ENCODE peak calls at places on chromosome 20, in nine cellular contexts. One of them, this sample, is unnamed.

GRCh38 chr20:62303327-62304226 is 780 bp downstream of the ADRM1 start:
- DNase-seq in BJ: no peak
- DNase-seq in psoas muscle: no peak
- DNase-seq in uterus: no peak
- DNase-seq in AG10803: peak; percentile 15
- DNase-seq in AG04450: no peak
- DNase-seq in thoracic aorta: no peak
- DNase-seq in A549: peak; percentile 69
- DNase-seq in kidney epithelial cell: no peak
- DNase-seq in this sample: no peak

GRCh38 chr20:50274570-50275430 is 84.2 kb downstream of the CEBPB start:
- DNase-seq in AG10803: no peak
- DNase-seq in AG04450: no peak
- DNase-seq in A549: no peak
- DNase-seq in kidney epithelial cell: no peak
- DNase-seq in BJ: no peak
- DNase-seq in psoas muscle: peak; percentile 74
- DNase-seq in uterus: no peak
- DNase-seq in thoracic aorta: no peak
- DNase-seq in this sample: no peak

GRCh38 chr20:5215592-5216304 is 88.9 kb downstream of the CDS2 start:
- DNase-seq in thoracic aorta: no peak
- DNase-seq in BJ: peak; percentile 22
- DNase-seq in kidney epithelial cell: no peak
- DNase-seq in AG10803: peak; percentile 88
- DNase-seq in psoas muscle: no peak
- DNase-seq in A549: no peak
- DNase-seq in AG04450: no peak
- DNase-seq in uterus: no peak
- DNase-seq in this sample: no peak

GRCh38 chr20:48189177-48189576 is 403.9 kb upstream of the SULF2 start:
- DNase-seq in kidney epithelial cell: no peak
- DNase-seq in AG04450: no peak
- DNase-seq in psoas muscle: no peak
- DNase-seq in AG10803: peak; percentile 61
- DNase-seq in BJ: no peak
- DNase-seq in thoracic aorta: no peak
- DNase-seq in uterus: no peak
- DNase-seq in A549: peak; percentile 25
- DNase-seq in this sample: no peak

GRCh38 chr20:50930139-50931047 is 844 bp downstream of the ADNP start:
- DNase-seq in psoas muscle: peak; percentile 37
- DNase-seq in AG04450: no peak
- DNase-seq in BJ: no peak
- DNase-seq in uterus: peak; percentile 23
- DNase-seq in kidney epithelial cell: no peak
- DNase-seq in A549: peak; percentile 9
- DNase-seq in AG10803: no peak
- DNase-seq in thoracic aorta: no peak
- DNase-seq in this sample: no peak

GRCh38 chr20:309306-309840 is 12.0 kb downstream of the ZCCHC3 start:
- DNase-seq in A549: no peak
- DNase-seq in BJ: no peak
- DNase-seq in uterus: no peak
- DNase-seq in kidney epithelial cell: no peak
- DNase-seq in AG04450: no peak
- DNase-seq in thoracic aorta: no peak
- DNase-seq in psoas muscle: no peak
- DNase-seq in AG10803: peak; percentile 48
- DNase-seq in this sample: no peak

GRCh38 chr20:51036827-51037229 is 13.9 kb upstream of the KCNG1 start:
- DNase-seq in psoas muscle: no peak
- DNase-seq in AG10803: peak; percentile 23
- DNase-seq in kidney epithelial cell: no peak
- DNase-seq in AG04450: no peak
- DNase-seq in BJ: no peak
- DNase-seq in uterus: no peak
- DNase-seq in A549: peak; percentile 20
- DNase-seq in thoracic aorta: no peak
- DNase-seq in this sample: no peak

GRCh38 chr20:48051810-48052491 is 266.7 kb upstream of the SULF2 start:
- DNase-seq in BJ: peak; percentile 52
- DNase-seq in thoracic aorta: no peak
- DNase-seq in kidney epithelial cell: peak; percentile 26
- DNase-seq in A549: no peak
- DNase-seq in psoas muscle: no peak
- DNase-seq in AG10803: peak; percentile 72
- DNase-seq in uterus: peak; percentile 61
- DNase-seq in AG04450: no peak
- DNase-seq in this sample: peak; percentile 52

GRCh38 chr20:11901127-11901526 is 16.6 kb upstream of the BTBD3 start:
- DNase-seq in AG04450: peak; percentile 47
- DNase-seq in BJ: peak; percentile 58
- DNase-seq in psoas muscle: no peak
- DNase-seq in uterus: no peak
- DNase-seq in A549: no peak
- DNase-seq in thoracic aorta: no peak
- DNase-seq in kidney epithelial cell: peak; percentile 59
- DNase-seq in AG10803: peak; percentile 89
- DNase-seq in this sample: peak; percentile 59

GRCh38 chr20:63217706-63218105 is 1.8 kb upstream of the YTHDF1 start:
- DNase-seq in AG04450: no peak
- DNase-seq in AG10803: no peak
- DNase-seq in thoracic aorta: no peak
- DNase-seq in A549: no peak
- DNase-seq in psoas muscle: no peak
- DNase-seq in kidney epithelial cell: no peak
- DNase-seq in uterus: no peak
- DNase-seq in BJ: no peak
- DNase-seq in this sample: no peak

GRCh38 chr20:51366155-51366886 is 176.2 kb downstream of the NFATC2 start:
- DNase-seq in A549: peak; percentile 90
- DNase-seq in BJ: peak; percentile 100
- DNase-seq in AG10803: peak; percentile 100
- DNase-seq in uterus: peak; percentile 53
- DNase-seq in AG04450: peak; percentile 99
- DNase-seq in psoas muscle: peak; percentile 86
- DNase-seq in thoracic aorta: peak; percentile 88
- DNase-seq in kidney epithelial cell: peak; percentile 96
- DNase-seq in this sample: peak; percentile 99

GRCh38 chr20:381581-382290 is 1.2 kb downstream of the TRIB3 start:
- DNase-seq in uterus: peak; percentile 61
- DNase-seq in AG10803: peak; percentile 90
- DNase-seq in psoas muscle: peak; percentile 71
- DNase-seq in thoracic aorta: peak; percentile 12
- DNase-seq in kidney epithelial cell: no peak
- DNase-seq in AG04450: no peak
- DNase-seq in BJ: peak; percentile 22
- DNase-seq in A549: peak; percentile 91
- DNase-seq in this sample: no peak

GRCh38 chr20:11979306-11980128 is 61.8 kb downstream of the BTBD3 start:
- DNase-seq in BJ: no peak
- DNase-seq in AG04450: no peak
- DNase-seq in kidney epithelial cell: no peak
- DNase-seq in A549: no peak
- DNase-seq in uterus: no peak
- DNase-seq in thoracic aorta: no peak
- DNase-seq in psoas muscle: no peak
- DNase-seq in AG10803: no peak
- DNase-seq in this sample: no peak

GRCh38 chr20:48049631-48050030 is 264.4 kb upstream of the SULF2 start:
- DNase-seq in uterus: no peak
- DNase-seq in AG04450: no peak
- DNase-seq in kidney epithelial cell: no peak
- DNase-seq in AG10803: no peak
- DNase-seq in psoas muscle: no peak
- DNase-seq in A549: no peak
- DNase-seq in BJ: no peak
- DNase-seq in thoracic aorta: no peak
- DNase-seq in this sample: no peak

GRCh38 chr20:62649140-62649539 is 6.8 kb downstream of the SLCO4A1 start:
- DNase-seq in BJ: no peak
- DNase-seq in A549: no peak
- DNase-seq in uterus: no peak
- DNase-seq in AG04450: no peak
- DNase-seq in AG10803: no peak
- DNase-seq in thoracic aorta: no peak
- DNase-seq in psoas muscle: no peak
- DNase-seq in kidney epithelial cell: no peak
- DNase-seq in this sample: no peak

GRCh38 chr20:47762699-47763098 is 22.6 kb downstream of the SULF2 start:
- DNase-seq in BJ: no peak
- DNase-seq in AG04450: no peak
- DNase-seq in psoas muscle: peak; percentile 34
- DNase-seq in kidney epithelial cell: no peak
- DNase-seq in AG10803: peak; percentile 48
- DNase-seq in thoracic aorta: no peak
- DNase-seq in A549: no peak
- DNase-seq in uterus: peak; percentile 38
- DNase-seq in this sample: no peak

GRCh38 chr20:25065625-25066338 is 7.8 kb upstream of the ACSS1 start:
- DNase-seq in thoracic aorta: no peak
- DNase-seq in AG10803: peak; percentile 61
- DNase-seq in psoas muscle: peak; percentile 56
- DNase-seq in kidney epithelial cell: no peak
- DNase-seq in uterus: peak; percentile 69
- DNase-seq in A549: peak; percentile 71
- DNase-seq in BJ: no peak
- DNase-seq in AG04450: no peak
- DNase-seq in this sample: no peak

GRCh38 chr20:49641683-49642649 is 71.7 kb downstream of the B4GALT5 start:
- DNase-seq in uterus: no peak
- DNase-seq in kidney epithelial cell: no peak
- DNase-seq in AG04450: no peak
- DNase-seq in BJ: no peak
- DNase-seq in thoracic aorta: no peak
- DNase-seq in psoas muscle: no peak
- DNase-seq in A549: no peak
- DNase-seq in AG10803: no peak
- DNase-seq in this sample: no peak

GRCh38 chr20:35978041-35978513 is 9.7 kb downstream of the CNBD2 start:
- DNase-seq in A549: no peak
- DNase-seq in uterus: no peak
- DNase-seq in AG10803: peak; percentile 42
- DNase-seq in AG04450: no peak
- DNase-seq in thoracic aorta: no peak
- DNase-seq in psoas muscle: no peak
- DNase-seq in BJ: no peak
- DNase-seq in kidney epithelial cell: no peak
- DNase-seq in this sample: peak; percentile 21

GRCh38 chr20:24627926-24628325 is 158.5 kb downstream of the SYNDIG1 start:
- DNase-seq in uterus: no peak
- DNase-seq in thoracic aorta: no peak
- DNase-seq in A549: no peak
- DNase-seq in BJ: no peak
- DNase-seq in kidney epithelial cell: no peak
- DNase-seq in AG10803: no peak
- DNase-seq in AG04450: no peak
- DNase-seq in psoas muscle: no peak
- DNase-seq in this sample: no peak

GRCh38 chr20:20824924-20825584 is 112.6 kb upstream of the RALGAPA2 start:
- DNase-seq in AG10803: peak; percentile 12
- DNase-seq in BJ: no peak
- DNase-seq in psoas muscle: peak; percentile 38
- DNase-seq in A549: peak; percentile 53
- DNase-seq in uterus: peak; percentile 30
- DNase-seq in kidney epithelial cell: no peak
- DNase-seq in AG04450: no peak
- DNase-seq in thoracic aorta: no peak
- DNase-seq in this sample: no peak

GRCh38 chr20:16865406-16865805 is 117.2 kb downstream of the OTOR start:
- DNase-seq in BJ: no peak
- DNase-seq in AG04450: no peak
- DNase-seq in kidney epithelial cell: no peak
- DNase-seq in psoas muscle: no peak
- DNase-seq in AG10803: no peak
- DNase-seq in uterus: no peak
- DNase-seq in thoracic aorta: no peak
- DNase-seq in A549: no peak
- DNase-seq in this sample: no peak

GRCh38 chr20:33897313-33897912 is 86.3 kb downstream of the CHMP4B start:
- DNase-seq in kidney epithelial cell: no peak
- DNase-seq in thoracic aorta: no peak
- DNase-seq in AG10803: no peak
- DNase-seq in BJ: no peak
- DNase-seq in AG04450: no peak
- DNase-seq in psoas muscle: no peak
- DNase-seq in A549: no peak
- DNase-seq in uterus: no peak
- DNase-seq in this sample: no peak
- TF ChIP-seq CTCF in kidney epithelial cell: no peak
- TF ChIP-seq CTCF in thoracic aorta: no peak
- TF ChIP-seq CTCF in AG10803: peak; percentile 4
- TF ChIP-seq CTCF in BJ: no peak
- TF ChIP-seq CTCF in AG04450: no peak
- TF ChIP-seq CTCF in psoas muscle: peak; percentile 7
- TF ChIP-seq CTCF in A549: no peak
- TF ChIP-seq CTCF in uterus: no peak
- TF ChIP-seq CTCF in this sample: peak; percentile 25

GRCh38 chr20:2691663-2692035 is 931 bp upstream of the EBF4 start:
- DNase-seq in AG04450: no peak
- DNase-seq in BJ: no peak
- DNase-seq in kidney epithelial cell: no peak
- DNase-seq in thoracic aorta: no peak
- DNase-seq in uterus: no peak
- DNase-seq in A549: no peak
- DNase-seq in psoas muscle: no peak
- DNase-seq in AG10803: no peak
- DNase-seq in this sample: no peak
- H3K4me3 ChIP-seq in AG04450: peak overlapping the region; percentile 47
- H3K4me3 ChIP-seq in BJ: no peak overlapping the region
- H3K4me3 ChIP-seq in kidney epithelial cell: no peak overlapping the region
- H3K4me3 ChIP-seq in thoracic aorta: peak overlapping the region; percentile 83
- H3K4me3 ChIP-seq in uterus: peak overlapping the region; percentile 31
- H3K4me3 ChIP-seq in A549: peak overlapping the region; percentile 88
- H3K4me3 ChIP-seq in psoas muscle: peak overlapping the region; percentile 60
- H3K4me3 ChIP-seq in AG10803: no peak overlapping the region
- H3K4me3 ChIP-seq in this sample: no peak overlapping the region

GRCh38 chr20:46088409-46089075 is 1.2 kb downstream of the NCOA5 start:
- DNase-seq in AG04450: no peak
- DNase-seq in BJ: no peak
- DNase-seq in uterus: no peak
- DNase-seq in psoas muscle: no peak
- DNase-seq in AG10803: peak; percentile 29
- DNase-seq in A549: peak; percentile 22
- DNase-seq in thoracic aorta: no peak
- DNase-seq in kidney epithelial cell: no peak
- DNase-seq in this sample: no peak
- TF ChIP-seq CTCF in AG04450: no peak
- TF ChIP-seq CTCF in BJ: no peak
- TF ChIP-seq CTCF in uterus: no peak
- TF ChIP-seq CTCF in psoas muscle: no peak
- TF ChIP-seq CTCF in AG10803: peak; percentile 3
- TF ChIP-seq CTCF in A549: no peak
- TF ChIP-seq CTCF in thoracic aorta: no peak
- TF ChIP-seq CTCF in kidney epithelial cell: no peak
- TF ChIP-seq CTCF in this sample: no peak

DNA sequence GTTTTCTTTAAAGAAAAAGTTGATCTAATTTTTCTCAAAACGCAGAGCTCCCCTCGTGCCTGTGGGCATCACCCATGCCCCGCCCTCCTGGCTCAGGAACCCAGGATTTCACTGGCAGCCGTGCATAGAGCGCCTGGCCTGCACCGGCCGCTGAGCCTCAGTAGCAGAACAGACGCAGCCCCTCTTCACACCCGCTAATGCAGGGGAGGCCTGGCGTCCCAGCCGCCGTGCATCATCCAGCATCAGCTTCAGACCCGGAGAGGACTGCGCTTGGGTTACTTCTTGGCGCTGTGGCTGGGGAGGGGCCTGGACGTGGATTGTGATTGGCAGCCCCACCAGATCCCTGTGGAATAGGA is 18.1 kb downstream of the RBM38 start:
- DNase-seq in AG04450: no peak
- DNase-seq in BJ: no peak
- DNase-seq in uterus: no peak
- DNase-seq in psoas muscle: no peak
- DNase-seq in A549: no peak
- DNase-seq in thoracic aorta: no peak
- DNase-seq in kidney epithelial cell: no peak
- DNase-seq in AG10803: no peak
- DNase-seq in this sample: no peak
- H3K4me3 ChIP-seq in AG04450: no peak overlapping the region
- H3K4me3 ChIP-seq in BJ: no peak overlapping the region
- H3K4me3 ChIP-seq in uterus: no peak overlapping the region
- H3K4me3 ChIP-seq in psoas muscle: no peak overlapping the region
- H3K4me3 ChIP-seq in A549: no peak overlapping the region
- H3K4me3 ChIP-seq in thoracic aorta: no peak overlapping the region
- H3K4me3 ChIP-seq in kidney epithelial cell: no peak overlapping the region
- H3K4me3 ChIP-seq in AG10803: no peak overlapping the region
- H3K4me3 ChIP-seq in this sample: no peak overlapping the region